ENCODE peak calls at places on chromosome 12, in eight cellular contexts. I is suprapubic skin, M is transverse colon, Q is stomach, G is esophagus muscularis mucosa, R is HepG2, Z is SK-N-SH, J is GM12878. E is an unnamed sample.

GRCh38 chr12:10811883-10812536 is 2.0 kb upstream of the TAS2R9 start:
- DNase-seq in Z (no peak), R (no peak), I (no peak), Q (no peak), J (no peak), M (no peak), G (no peak), E (no peak)

GRCh38 chr12:58285551-58285950 is 344.2 kb downstream of the ATP23 start:
- DNase-seq in J (no peak), G (no peak), M (no peak), R (no peak), Z (no peak), I (no peak), Q (no peak), E (no peak)

GRCh38 chr12:25585021-25585523 is 32.0 kb upstream of the LMNTD1 start:
- DNase-seq in R (no peak), G (no peak), J (no peak), Q (no peak), M (no peak), I (no peak), Z (no peak), E (peak; percentile 80)

GRCh38 chr12:44076892-44077291 is 241.0 kb downstream of the TMEM117 start:
- DNase-seq in Q (no peak), J (no peak), Z (no peak), M (no peak), I (no peak), R (no peak), G (no peak), E (no peak)

GRCh38 chr12:118429703-118430383 is 53.5 kb downstream of the SUDS3 start:
- DNase-seq in M (no peak), Q (peak; percentile 82), G (no peak), R (no peak), I (no peak), J (no peak), Z (no peak), E (no peak)

GRCh38 chr12:106118-106561 is 39.6 kb downstream of the IQSEC3 start:
- DNase-seq in Z (no peak), I (no peak), J (peak; percentile 68), M (peak; percentile 54), G (no peak), Q (no peak), R (peak; percentile 17), E (peak; percentile 50)

GRCh38 chr12:85955127-85955526 is 81.0 kb downstream of the NTS start:
- DNase-seq in R (no peak), J (no peak), Q (no peak), G (no peak), Z (peak; percentile 4), I (no peak), M (no peak), E (no peak)

GRCh38 chr12:130281157-130281799 is 56.4 kb upstream of the PIWIL1 start:
- DNase-seq in M (peak; percentile 15), G (no peak), J (no peak), Z (peak; percentile 42), I (no peak), Q (no peak), R (no peak), E (no peak)

GRCh38 chr12:14840616-14841015 is 2.7 kb downstream of the ART4 start:
- DNase-seq in R (peak; percentile 58), J (no peak), Q (no peak), I (no peak), Z (no peak), M (no peak), G (no peak), E (no peak)

GRCh38 chr12:126424696-126425095 is 1359.5 kb downstream of the AACS start:
- DNase-seq in Z (no peak), M (no peak), J (no peak), I (no peak), G (no peak), R (no peak), Q (no peak), E (no peak)

DNA sequence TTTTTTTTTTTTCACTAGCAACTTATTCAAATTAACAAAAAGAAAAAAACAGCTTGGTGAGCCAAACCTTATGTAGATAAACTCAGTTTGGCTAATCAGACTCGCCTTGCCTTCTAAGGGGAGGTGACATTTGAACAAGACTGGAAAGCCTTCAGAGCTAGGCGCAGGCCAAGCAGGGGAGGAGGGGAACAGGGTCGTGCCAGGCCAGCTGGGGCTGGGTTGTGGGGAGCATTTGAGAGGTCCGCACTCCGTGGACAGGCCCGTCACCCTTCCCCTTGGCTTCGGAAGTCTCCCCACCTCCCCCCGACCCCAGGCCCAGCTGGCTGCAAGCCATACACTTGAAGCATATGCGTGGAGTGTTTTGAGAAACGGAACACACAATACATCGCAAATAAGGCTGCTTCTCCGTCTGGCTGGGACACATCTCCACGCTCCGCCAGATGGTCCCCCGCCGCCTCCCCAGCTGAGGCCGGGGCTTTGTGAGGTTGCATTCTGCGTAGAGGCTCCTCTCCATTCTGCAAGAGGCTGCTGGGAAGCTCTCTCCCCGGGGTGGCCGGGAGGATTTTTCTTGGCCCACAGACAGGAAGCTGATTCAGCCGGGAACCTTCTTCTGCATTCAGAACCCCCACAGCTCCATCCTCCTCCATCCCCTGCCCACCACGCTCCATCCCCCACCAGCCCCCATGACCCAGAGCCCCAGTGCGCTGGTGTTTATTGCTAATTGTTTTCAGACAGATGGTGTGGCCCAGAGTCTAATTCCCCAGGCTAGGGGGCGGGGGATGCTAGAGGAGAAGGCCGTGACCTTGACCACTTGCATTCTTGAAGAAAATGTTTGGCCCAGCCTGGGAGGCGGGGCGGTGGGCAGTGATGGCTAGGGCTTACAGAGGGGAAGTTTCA is 88.2 kb upstream of the NCOR2 start:
- DNase-seq in Q (peak; percentile 47), I (no peak), J (no peak), M (peak; percentile 59), R (no peak), Z (peak; percentile 83), G (peak; percentile 95), E (peak; percentile 91)
- TF ChIP-seq EP300 in Q (no peak), I (no peak), J (no peak), M (no peak), R (no peak), Z (peak; percentile 73), G (no peak), E (no peak)

GRCh38 chr12:66170606-66171005 is 810 bp upstream of the TMBIM4 start:
- DNase-seq in R (no peak), I (no peak), Z (no peak), J (no peak), Q (no peak), G (no peak), M (no peak), E (no peak)
- H3K27ac ChIP-seq in R (no peak overlapping the region), I (peak overlapping the region; percentile 99), Z (no peak overlapping the region), J (no peak overlapping the region), Q (peak overlapping the region; percentile 99), G (peak overlapping the region; percentile 98), M (peak overlapping the region; percentile 98), E (peak overlapping the region; percentile 99)

DNA sequence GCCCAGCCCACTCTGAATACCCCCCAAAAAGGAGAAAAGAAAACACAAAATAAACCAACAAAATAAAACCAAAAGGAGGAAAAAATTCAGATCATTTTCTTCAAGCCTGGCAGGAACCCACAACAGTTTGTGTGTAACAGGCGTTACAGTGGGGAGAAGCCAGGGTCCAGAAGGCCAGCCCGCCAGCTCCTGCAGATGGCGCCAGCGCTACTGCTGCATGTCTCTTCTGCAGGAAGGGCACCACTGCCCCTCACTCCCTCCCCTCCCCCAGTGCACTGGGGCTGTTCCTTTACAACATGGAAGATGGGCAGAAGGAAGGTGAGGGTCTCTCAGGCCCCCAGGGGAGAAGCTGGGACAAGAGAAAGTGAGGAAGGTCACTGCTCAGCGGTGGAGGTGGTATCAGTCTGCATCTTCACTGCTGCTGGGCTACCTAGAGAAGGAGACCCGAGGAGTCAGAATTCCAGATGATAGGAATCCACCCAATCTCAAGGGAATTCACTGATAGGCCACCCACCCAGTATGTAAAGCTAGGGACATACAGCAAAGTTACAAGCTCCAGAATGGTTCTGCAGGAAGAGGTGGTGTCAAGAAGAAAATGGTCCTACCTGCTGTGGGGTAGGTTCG is 2.3 kb upstream of the NOP2 start:
- DNase-seq in J (no peak), Q (peak; percentile 56), M (peak; percentile 64), R (peak; percentile 63), I (no peak), Z (peak; percentile 83), G (no peak), E (no peak)
- TF ChIP-seq POLR2AphosphoS5 in J (no peak), Q (no peak), M (no peak), R (peak; percentile 17), I (no peak), Z (no peak), G (no peak), E (no peak)

GRCh38 chr12:71871116-71871515 is 31.6 kb downstream of the TBC1D15 start:
- DNase-seq in G (no peak), M (no peak), I (no peak), Z (no peak), J (no peak), Q (no peak), R (no peak), E (no peak)

GRCh38 chr12:71867131-71867530 is 27.6 kb downstream of the TBC1D15 start:
- DNase-seq in Z (no peak), J (no peak), Q (no peak), G (no peak), M (no peak), I (no peak), R (no peak), E (no peak)

GRCh38 chr12:71865757-71866536 is 26.4 kb downstream of the TBC1D15 start:
- DNase-seq in R (no peak), M (no peak), J (no peak), Z (no peak), G (no peak), I (no peak), Q (no peak), E (no peak)

GRCh38 chr12:71870409-71870808 is 30.9 kb downstream of the TBC1D15 start:
- DNase-seq in M (no peak), Z (no peak), Q (no peak), R (no peak), I (no peak), J (peak; percentile 27), G (no peak), E (no peak)

DNA sequence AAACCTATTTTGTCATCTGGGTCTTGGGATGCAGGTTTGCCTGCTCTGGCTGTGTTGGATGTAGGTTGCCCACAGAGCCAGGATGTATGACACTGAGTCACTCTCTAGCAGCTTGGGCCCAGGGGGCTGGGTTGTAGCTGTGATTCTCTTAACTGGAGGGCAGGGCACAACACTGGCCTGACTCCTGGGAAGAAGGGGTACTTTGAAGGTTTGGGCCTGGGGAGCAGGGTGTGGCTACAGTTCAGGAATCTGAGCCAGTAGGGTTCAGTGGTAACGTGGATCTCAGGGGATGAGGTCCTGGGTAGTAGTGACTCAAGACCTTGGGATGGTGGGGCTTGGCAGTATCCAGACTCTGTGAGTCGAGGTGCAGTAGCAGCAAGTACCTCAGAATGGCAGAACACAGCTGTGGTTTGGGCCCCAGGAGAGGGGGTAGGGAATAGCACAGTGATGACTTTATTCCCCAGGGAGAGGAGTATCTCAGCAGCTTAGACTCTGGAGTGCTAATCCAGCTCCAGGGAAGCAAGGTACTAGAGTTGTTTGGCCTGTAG is 25.7 kb downstream of the TBC1D15 start:
- DNase-seq in J (no peak), Z (no peak), I (no peak), M (no peak), R (no peak), Q (no peak), G (no peak), E (no peak)
- TF ChIP-seq EP300 in J (no peak), Z (no peak), I (no peak), M (no peak), R (no peak), Q (no peak), G (no peak), E (no peak)

E was measured in sigmoid colon.